ENCODE peak calls at places on chromosomes 4 and X, in seven cellular contexts. M is cardiac muscle cell; X is activated naive CD4-positive, alpha-beta T cell treated with anti-CD3 and anti-CD28 coated beads, Interleukin-2, amount 50 U/mL, for 72 hours; I is NCI-H748 treated with DMSO at 0.1 percent for 48 hours; G is RPMI7951; R is right atrium auricular region; P is activated effector memory CD4-positive, alpha-beta T cell treated with anti-CD3 and anti-CD28 coated beads, Interleukin-2, amount 50 U/mL, for 16 hours. Q is an unnamed sample.

GRCh38 chrX:79259073-79259689 is 108.0 kb downstream of the ITM2A start:
- DNase-seq in P (peak), G (no peak), R (no peak), M (peak), I (no peak), X (peak), Q (no peak)

GRCh38 chr4:96974295-96974694 is 1134.4 kb downstream of the PDHA2 start:
- DNase-seq in G (no peak), P (no peak), R (no peak), I (no peak), M (no peak), X (no peak), Q (no peak)

GRCh38 chr4:91958651-91959050 is 345.1 kb upstream of the GRID2 start:
- DNase-seq in G (peak), R (no peak), P (no peak), M (peak), X (no peak), I (no peak), Q (no peak)

GRCh38 chr4:2685541-2685940 is 70.6 kb downstream of the TNIP2 start:
- DNase-seq in M (no peak), P (no peak), G (no peak), R (no peak), I (no peak), X (no peak), Q (peak)

GRCh38 chrX:44456685-44457084 is 86.0 kb downstream of the FUNDC1 start:
- DNase-seq in G (peak), P (no peak), I (no peak), X (no peak), R (no peak), M (no peak), Q (no peak)

GRCh38 chrX:115031989-115032388 is 14.6 kb upstream of the IL13RA2 start:
- DNase-seq in M (no peak), X (no peak), P (no peak), I (no peak), R (no peak), G (no peak), Q (peak)

GRCh38 chrX:49838374-49838773 is 9.3 kb downstream of the PAGE4 start:
- DNase-seq in I (peak), R (no peak), M (peak), P (no peak), X (no peak), G (peak), Q (peak)

GRCh38 chrX:103727115-103727514 is 16.4 kb downstream of the TMEM31 start:
- DNase-seq in G (no peak), P (no peak), M (no peak), I (no peak), X (no peak), R (no peak), Q (no peak)

GRCh38 chrX:129654652-129655546 is at the start of gene APLN:
- DNase-seq in G (peak), M (peak), I (peak), R (peak), P (no peak), X (no peak), Q (no peak)

GRCh38 chrX:17237146-17237545 is 137.9 kb upstream of the NHS start:
- DNase-seq in P (no peak), I (no peak), M (no peak), R (no peak), G (no peak), X (no peak), Q (no peak)

GRCh38 chr4:186689476-186689875 is 34.2 kb downstream of the FAT1 start:
- DNase-seq in X (no peak), I (no peak), M (no peak), P (no peak), G (no peak), R (no peak), Q (no peak)

GRCh38 chr4:56817840-56818491 is 3.5 kb downstream of the SPINK2 start:
- DNase-seq in P (no peak), R (no peak), I (no peak), G (no peak), X (peak), M (no peak), Q (no peak)

GRCh38 chr4:11428701-11429571 is at the start of gene HS3ST1:
- DNase-seq in I (peak), R (peak), P (peak), X (no peak), M (peak), G (no peak), Q (no peak)

GRCh38 chr4:113695328-113696169 is 66.0 kb downstream of the CAMK2D start:
- DNase-seq in P (no peak), I (no peak), M (peak), X (no peak), G (no peak), R (no peak), Q (no peak)

GRCh38 chrX:100615015-100615414 is 21.6 kb downstream of the TSPAN6 start:
- DNase-seq in I (no peak), R (no peak), P (no peak), G (peak), M (peak), X (no peak), Q (peak)

GRCh38 chr4:125801373-125801772 is 486.6 kb downstream of the FAT4 start:
- DNase-seq in X (no peak), P (no peak), R (no peak), M (no peak), I (no peak), G (peak), Q (no peak)

GRCh38 chrX:28498658-28499057 is 88.6 kb upstream of the IL1RAPL1 start:
- DNase-seq in M (peak), I (no peak), X (no peak), G (no peak), P (no peak), R (no peak), Q (no peak)

GRCh38 chr4:184342167-184342856 is 124.6 kb upstream of the ENPP6 start:
- DNase-seq in G (no peak), P (no peak), R (peak), I (no peak), M (no peak), X (no peak), Q (no peak)

GRCh38 chr4:52910115-52910514 is 48.0 kb downstream of the RASL11B start:
- DNase-seq in I (no peak), R (no peak), M (no peak), G (no peak), X (no peak), P (no peak), Q (peak)

GRCh38 chr4:110597582-110597981 is 25.3 kb downstream of the PITX2 start:
- DNase-seq in P (no peak), I (no peak), R (no peak), M (no peak), X (no peak), G (no peak), Q (no peak)

GRCh38 chrX:48540015-48540350 is 469 bp downstream of the TBC1D25 start:
- DNase-seq in X (no peak), R (peak), P (peak), I (peak), G (peak), M (peak), Q (peak)

GRCh38 chr4:94711635-94712034 is 46.1 kb upstream of the BMPR1B start:
- DNase-seq in M (no peak), R (no peak), P (no peak), G (no peak), I (no peak), X (no peak), Q (no peak)

GRCh38 chr4:101334963-101335572 is 12.3 kb downstream of the PPP3CA start:
- DNase-seq in I (peak), R (no peak), P (no peak), G (no peak), X (no peak), M (peak), Q (no peak)

GRCh38 chr4:173415092-173415491 is 16.2 kb upstream of the SCRG1 start:
- DNase-seq in M (peak), P (no peak), X (no peak), I (no peak), G (peak), R (no peak), Q (no peak)

GRCh38 chr4:27916432-27917184 is 1056.0 kb downstream of the STIM2 start:
- DNase-seq in M (no peak), R (no peak), I (no peak), X (no peak), G (no peak), P (no peak), Q (no peak)

GRCh38 chrX:119721926-119722325 is 29.0 kb upstream of the SEPTIN6 start:
- DNase-seq in X (no peak), G (no peak), M (no peak), P (no peak), I (no peak), R (no peak), Q (no peak)

GRCh38 chr4:164221631-164222030 is 532.3 kb upstream of the SMIM31 start:
- DNase-seq in X (no peak), P (no peak), I (no peak), M (no peak), R (no peak), G (no peak), Q (no peak)

GRCh38 chr4:71449878-71450277 is 111.1 kb downstream of the SLC4A4 start:
- DNase-seq in M (peak), X (no peak), R (no peak), I (no peak), G (no peak), P (no peak), Q (no peak)

GRCh38 chr4:185263419-185263818 is 54.0 kb downstream of the SNX25 start:
- DNase-seq in R (no peak), X (no peak), I (no peak), G (no peak), M (no peak), P (no peak), Q (no peak)

GRCh38 chr4:8698341-8699062 is 105.9 kb downstream of the CPZ start:
- DNase-seq in I (no peak), P (peak), M (no peak), R (no peak), G (no peak), X (peak), Q (no peak)

GRCh38 chrX:39150621-39151020 is 349.4 kb downstream of the MID1IP1 start:
- DNase-seq in G (no peak), I (no peak), P (no peak), M (no peak), R (no peak), X (no peak), Q (no peak)

GRCh38 chr4:75919914-75920313 is 17.7 kb upstream of the PPEF2 start:
- DNase-seq in G (no peak), R (no peak), M (peak), X (no peak), I (no peak), P (no peak), Q (no peak)

GRCh38 chrX:69073241-69073640 is 92.0 kb downstream of the PJA1 start:
- DNase-seq in M (no peak), I (no peak), G (no peak), P (no peak), R (no peak), X (no peak), Q (no peak)

GRCh38 chrX:150363561-150364346 is 637 bp downstream of the MAMLD1 start:
- DNase-seq in X (no peak), M (peak), G (peak), R (no peak), P (no peak), I (no peak), Q (no peak)

GRCh38 chr4:70747874-70748273 is 26.1 kb downstream of the RUFY3 start:
- DNase-seq in G (no peak), M (peak), X (no peak), P (no peak), R (no peak), I (no peak), Q (no peak)